ENCODE peak calls at places on chromosomes 2 and 18, in nine cellular contexts. M, D, G, A, V, B, S, W and N are unnamed samples.

GRCh38 chr2:224948005-224948404 is 94.3 kb downstream of the DOCK10 start:
- DNase-seq in M (no peak), D (no peak), G (no peak), A (no peak), V (no peak), B (no peak), S (no peak), W (no peak), N (no peak)

GRCh38 chr18:44729631-44730101 is 49.0 kb downstream of the SETBP1 start:
- DNase-seq in M (no peak), D (no peak), G (no peak), A (no peak), V (peak), B (peak), S (peak), W (peak), N (no peak)

GRCh38 chr2:172735646-172736418 is at the start of gene RAPGEF4:
- DNase-seq in M (peak), D (no peak), G (peak), A (no peak), V (no peak), B (no peak), S (no peak), W (no peak), N (peak)

GRCh38 chr2:75605770-75606535 is 40.6 kb upstream of the MRPL19 start:
- DNase-seq in M (no peak), D (peak), G (peak), A (no peak), V (peak), B (peak), S (no peak), W (peak), N (no peak)

GRCh38 chr2:105417789-105418475 is 19.1 kb upstream of the FHL2 start:
- DNase-seq in M (no peak), D (no peak), G (no peak), A (no peak), V (peak), B (peak), S (no peak), W (no peak), N (no peak)

GRCh38 chr2:159111346-159111922 is 143.0 kb downstream of the TANC1 start:
- DNase-seq in M (no peak), D (no peak), G (no peak), A (peak), V (no peak), B (no peak), S (no peak), W (no peak), N (no peak)

GRCh38 chr2:69132960-69133590 is 120.1 kb downstream of the ANTXR1 start:
- DNase-seq in M (no peak), D (no peak), G (no peak), A (no peak), V (no peak), B (no peak), S (no peak), W (no peak), N (no peak)

GRCh38 chr18:28767781-28768211 is 590.9 kb upstream of the CDH2 start:
- DNase-seq in M (no peak), D (peak), G (peak), A (no peak), V (peak), B (peak), S (no peak), W (no peak), N (no peak)

GRCh38 chr2:25982273-25982967 is at the start of gene KIF3C:
- DNase-seq in M (peak), D (no peak), G (peak), A (peak), V (peak), B (peak), S (peak), W (peak), N (peak)

GRCh38 chr2:144096531-144096930 is 423.4 kb downstream of the ZEB2 start:
- DNase-seq in M (no peak), D (no peak), G (no peak), A (no peak), V (no peak), B (peak), S (no peak), W (no peak), N (no peak)

GRCh38 chr2:113700186-113700841 is 56.1 kb downstream of the SLC35F5 start:
- DNase-seq in M (peak), D (no peak), G (no peak), A (peak), V (peak), B (no peak), S (no peak), W (peak), N (peak)

GRCh38 chr2:71938108-71938507 is 209.6 kb downstream of the CYP26B1 start:
- DNase-seq in M (no peak), D (no peak), G (no peak), A (peak), V (no peak), B (no peak), S (no peak), W (no peak), N (no peak)

GRCh38 chr2:84946204-84947009 is 24.6 kb upstream of the KCMF1 start:
- DNase-seq in M (no peak), D (peak), G (peak), A (no peak), V (peak), B (peak), S (peak), W (peak), N (peak)
- TF ChIP-seq CTCF in M (no peak), D (no peak), G (no peak), A (no peak), V (no peak), B (no peak), S (no peak), W (no peak), N (no peak)

GRCh38 chr2:102140367-102140766 is 2.2 kb upstream of the IL1R1 start:
- DNase-seq in M (no peak), D (no peak), G (no peak), A (no peak), V (no peak), B (no peak), S (no peak), W (no peak), N (no peak)
- TF ChIP-seq CTCF in M (no peak), D (no peak), G (no peak), A (no peak), V (no peak), B (no peak), S (no peak), W (no peak), N (no peak)

GRCh38 chr2:22628183-22628582 is 756.8 kb upstream of the KLHL29 start:
- DNase-seq in M (no peak), D (no peak), G (no peak), A (no peak), V (no peak), B (no peak), S (no peak), W (no peak), N (no peak)

GRCh38 chr2:22623620-22624019 is 761.4 kb upstream of the KLHL29 start:
- DNase-seq in M (no peak), D (no peak), G (no peak), A (no peak), V (no peak), B (no peak), S (no peak), W (no peak), N (no peak)

DNA sequence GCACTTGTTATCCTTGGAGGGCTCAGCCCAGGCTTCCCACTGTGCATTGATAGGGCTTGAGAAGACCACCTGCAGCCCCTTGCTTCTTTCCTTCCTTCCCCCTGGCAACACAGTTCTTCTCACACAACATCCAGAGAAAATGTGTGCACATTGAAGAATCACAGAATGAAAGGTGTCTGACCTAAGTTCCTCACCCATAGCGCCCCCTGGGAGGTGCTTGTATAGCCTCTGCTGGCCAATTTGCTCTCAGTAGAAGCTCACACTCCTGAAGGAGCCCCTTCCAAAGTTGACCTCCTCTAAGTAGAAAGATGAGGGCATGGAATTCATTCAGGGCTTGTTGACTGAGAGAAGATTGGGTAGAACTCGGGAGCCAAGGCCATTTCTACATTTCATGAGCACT is 758.4 kb upstream of the KLHL29 start:
- DNase-seq in M (peak), D (no peak), G (no peak), A (no peak), V (no peak), B (no peak), S (peak), W (peak), N (no peak)
- TF ChIP-seq CTCF in M (no peak), D (peak), G (no peak), A (no peak), V (no peak), B (no peak), S (no peak), W (peak), N (no peak)

DNA sequence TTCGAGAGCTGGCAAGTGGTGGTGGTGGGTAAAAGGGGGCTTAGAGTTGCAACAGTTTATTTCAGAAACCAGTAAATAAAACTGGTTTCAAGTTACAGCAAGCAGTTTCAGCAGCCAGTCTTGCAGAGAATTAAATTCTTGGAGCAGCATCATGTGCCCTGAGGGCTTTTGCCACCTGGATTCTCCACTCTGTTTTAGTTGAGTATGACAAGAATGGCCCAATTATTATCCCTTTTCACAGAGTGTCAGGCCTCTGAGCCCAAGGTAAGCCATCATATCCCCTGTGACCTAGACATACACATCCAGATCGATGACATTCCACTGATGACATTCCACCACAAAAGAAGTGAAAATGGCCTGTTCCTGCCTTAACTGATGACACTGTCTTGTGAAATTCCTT is 72.8 kb upstream of the FANCL start:
- DNase-seq in M (no peak), D (no peak), G (no peak), A (no peak), V (no peak), B (no peak), S (no peak), W (no peak), N (no peak)
- TF ChIP-seq CTCF in M (no peak), D (no peak), G (no peak), A (no peak), V (no peak), B (no peak), S (no peak), W (no peak), N (no peak)

DNA sequence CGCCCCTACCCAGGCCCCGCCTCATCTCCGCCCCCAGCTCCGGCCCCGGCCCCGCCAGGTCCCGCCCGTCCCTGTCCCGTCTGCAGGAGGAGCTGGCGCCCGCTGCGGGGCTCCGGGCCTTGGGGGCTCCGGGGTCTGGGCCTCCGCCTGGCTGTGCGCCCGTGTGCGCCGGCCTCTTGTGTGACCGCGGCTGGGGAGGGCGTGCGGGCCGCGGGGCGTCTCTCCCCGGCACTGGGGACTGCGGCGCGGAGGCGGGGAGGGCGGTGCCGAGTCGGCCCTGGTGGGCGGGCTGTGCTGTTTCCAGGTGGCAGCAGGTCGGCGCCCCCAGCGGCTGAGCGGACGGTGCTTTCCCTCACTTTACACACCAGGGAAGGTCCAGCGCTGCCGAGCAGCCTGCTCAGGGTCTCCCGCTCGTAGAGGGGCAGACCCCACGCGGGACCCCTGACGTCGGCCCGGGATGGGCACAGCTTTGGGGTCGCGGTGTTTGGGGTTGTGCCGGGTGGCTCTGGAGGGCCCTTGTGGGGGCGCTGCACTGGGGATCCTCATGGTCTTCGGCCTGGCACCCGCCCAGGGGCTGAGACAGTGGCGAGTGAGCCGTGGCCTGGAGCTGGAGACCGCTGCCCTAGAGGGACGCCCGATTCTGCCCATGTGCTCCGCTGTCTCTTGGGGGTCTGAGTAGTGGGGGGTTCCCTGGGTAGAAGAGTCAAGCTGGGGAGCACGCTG is 727 bp downstream of the ING5 start:
- DNase-seq in M (peak), D (no peak), G (peak), A (peak), V (peak), B (peak), S (peak), W (peak), N (peak)
- TF ChIP-seq CTCF in M (no peak), D (peak), G (peak), A (peak), V (peak), B (peak), S (peak), W (peak), N (peak)

GRCh38 chr2:46554381-46554780 is 75.0 kb downstream of the TMEM247 start:
- DNase-seq in M (no peak), D (no peak), G (no peak), A (peak), V (no peak), B (no peak), S (no peak), W (no peak), N (no peak)

GRCh38 chr2:46557788-46558187 is 78.4 kb downstream of the TMEM247 start:
- DNase-seq in M (no peak), D (no peak), G (no peak), A (no peak), V (no peak), B (no peak), S (no peak), W (peak), N (no peak)

GRCh38 chr2:46552528-46552927 is 73.2 kb downstream of the TMEM247 start:
- DNase-seq in M (no peak), D (no peak), G (no peak), A (no peak), V (no peak), B (no peak), S (no peak), W (no peak), N (no peak)

GRCh38 chr2:46555646-46556205 is 76.4 kb downstream of the TMEM247 start:
- DNase-seq in M (no peak), D (no peak), G (no peak), A (no peak), V (no peak), B (no peak), S (no peak), W (no peak), N (no peak)

GRCh38 chr2:46555011-46555410 is 75.6 kb downstream of the TMEM247 start:
- DNase-seq in M (peak), D (no peak), G (no peak), A (no peak), V (no peak), B (no peak), S (no peak), W (no peak), N (no peak)
- TF ChIP-seq CTCF in M (peak), D (peak), G (no peak), A (peak), V (peak), B (peak), S (no peak), W (peak), N (no peak)

DNA sequence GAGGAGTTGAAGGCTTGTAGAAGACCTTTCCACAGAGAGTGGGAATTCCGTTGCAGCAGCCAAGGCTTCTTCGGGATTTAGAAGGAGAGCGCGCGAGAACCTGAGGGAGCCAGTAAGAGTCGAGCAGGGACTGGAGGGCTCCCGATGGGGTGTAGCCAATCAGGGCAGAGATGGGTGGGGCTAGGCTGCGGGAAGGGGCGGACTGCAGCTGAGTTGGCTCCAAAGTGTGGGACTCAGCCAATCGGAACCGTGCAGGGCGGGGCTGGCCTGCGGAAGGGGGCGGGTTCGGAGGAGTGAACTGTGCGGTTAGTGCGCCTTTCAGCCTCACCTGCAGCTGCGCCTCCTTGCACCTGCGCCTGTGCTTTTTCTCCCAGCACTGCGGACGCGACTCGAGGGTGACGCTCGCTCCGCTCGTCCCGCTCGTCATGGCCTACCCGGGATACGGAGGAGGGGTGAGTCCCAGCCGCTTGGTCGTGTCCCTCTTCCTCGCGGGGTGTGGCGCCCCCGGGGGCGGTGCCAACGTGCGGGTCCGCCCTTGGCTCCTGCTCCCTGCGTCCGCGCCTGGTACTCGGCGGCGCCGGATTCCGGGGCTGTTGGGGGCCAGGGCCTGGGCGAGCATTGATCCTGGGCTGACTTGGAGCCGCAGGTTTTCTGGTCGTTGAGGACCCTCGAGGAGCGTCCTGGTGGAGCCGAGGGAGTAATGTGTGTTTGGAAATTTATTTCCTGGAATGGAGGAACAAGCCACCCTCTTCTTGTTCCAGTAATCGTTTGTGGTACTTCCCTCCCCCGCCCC is at the start of gene GCA:
- DNase-seq in M (peak), D (peak), G (peak), A (peak), V (peak), B (peak), S (peak), W (peak), N (peak)
- TF ChIP-seq CTCF in M (no peak), D (no peak), G (no peak), A (no peak), V (no peak), B (no peak), S (no peak), W (no peak), N (no peak)

DNA sequence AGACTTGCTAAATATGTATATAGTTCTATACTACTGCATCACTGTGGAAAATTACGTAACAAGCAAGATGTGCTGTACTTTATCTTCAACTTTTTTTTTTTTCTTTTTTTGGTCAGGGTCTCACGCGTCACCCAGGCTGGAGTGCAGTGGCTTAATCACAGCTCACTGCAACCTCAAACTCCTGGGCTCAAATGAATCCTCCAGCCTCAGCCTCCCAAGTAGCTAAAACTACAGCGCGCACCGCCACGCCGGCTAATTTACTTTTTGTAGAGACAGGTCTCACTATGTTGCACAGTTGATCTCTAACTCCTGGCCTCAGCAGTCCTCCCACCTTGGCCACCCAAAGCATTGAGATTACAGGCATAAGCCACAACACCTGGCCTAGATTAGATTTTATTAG is 68.0 kb downstream of the COX7A2L start:
- DNase-seq in M (no peak), D (no peak), G (no peak), A (no peak), V (no peak), B (no peak), S (no peak), W (no peak), N (no peak)
- TF ChIP-seq CTCF in M (no peak), D (no peak), G (no peak), A (no peak), V (no peak), B (no peak), S (no peak), W (no peak), N (no peak)